ENCODE peak calls at places on chromosomes 7 and 10, in seven cellular contexts. N is fibroblast of lung, Y is hepatocyte, I is neuronal stem cell, U is K562, F is IMR-90, Z is HCT116. T is an unnamed sample.

GRCh38 chr10:110815354-110816004 is 56.2 kb upstream of the PDCD4 start:
- DNase-seq in U (no peak), F (no peak), I (no peak), Z (no peak), N (no peak), Y (no peak), T (no peak)

GRCh38 chr10:3173173-3173878 is 744 bp upstream of the PITRM1 start:
- DNase-seq in F (no peak), Y (no peak), Z (peak), U (peak), I (no peak), N (no peak), T (peak)

GRCh38 chr7:24652551-24652950 is 79.3 kb downstream of the PALS2 start:
- DNase-seq in F (no peak), Y (no peak), I (no peak), Z (no peak), U (no peak), N (no peak), T (no peak)

GRCh38 chr7:73810991-73811360 is 19.8 kb upstream of the CLDN4 start:
- DNase-seq in Z (no peak), N (no peak), I (no peak), U (no peak), F (no peak), Y (no peak), T (no peak)

GRCh38 chr7:66522518-66522917 is 106.2 kb upstream of the KCTD7 start:
- DNase-seq in F (no peak), N (no peak), Y (no peak), Z (no peak), I (no peak), U (no peak), T (peak)

GRCh38 chr7:3722396-3722846 is 421.4 kb downstream of the SDK1 start:
- DNase-seq in N (peak), F (peak), I (peak), Y (peak), U (peak), Z (peak), T (peak)

GRCh38 chr7:117639966-117640365 is 160.1 kb downstream of the CFTR start:
- DNase-seq in F (no peak), U (no peak), I (no peak), Z (no peak), Y (no peak), N (no peak), T (no peak)

GRCh38 chr10:7704360-7704759 is 1.2 kb downstream of the ITIH2 start:
- DNase-seq in U (no peak), F (no peak), I (no peak), Y (no peak), Z (no peak), N (no peak), T (no peak)

GRCh38 chr10:133343557-133343956 is 3.6 kb upstream of the PRAP1 start:
- DNase-seq in F (no peak), N (no peak), Y (no peak), U (no peak), I (no peak), Z (no peak), T (no peak)

GRCh38 chr10:128875955-128876354 is 591.1 kb upstream of the MGMT start:
- DNase-seq in F (no peak), U (no peak), Y (peak), Z (no peak), I (no peak), N (no peak), T (no peak)

GRCh38 chr10:91589015-91589655 is 43.7 kb downstream of the PPP1R3C start:
- DNase-seq in N (peak), U (no peak), Z (no peak), Y (no peak), F (peak), I (no peak), T (no peak)

GRCh38 chr10:23448802-23449570 is 10.1 kb downstream of the OTUD1 start:
- DNase-seq in F (peak), I (no peak), U (no peak), Z (no peak), N (no peak), Y (no peak), T (peak)

GRCh38 chr7:54546081-54546985 is 4.2 kb downstream of the VSTM2A start:
- DNase-seq in F (no peak), Y (peak), Z (no peak), U (peak), N (no peak), I (peak), T (no peak)

GRCh38 chr10:42933454-42934340 is 143.2 kb upstream of the RET start:
- DNase-seq in I (no peak), U (no peak), Z (no peak), F (peak), N (peak), Y (peak), T (no peak)

GRCh38 chr10:1217237-1217587 is 161.0 kb downstream of the WDR37 start:
- DNase-seq in F (no peak), Y (no peak), Z (no peak), N (no peak), U (no peak), I (no peak), T (no peak)

GRCh38 chr10:89792187-89792586 is 90.8 kb downstream of the KIF20B start:
- DNase-seq in Y (no peak), F (peak), Z (no peak), N (no peak), I (no peak), U (no peak), T (no peak)

GRCh38 chr10:102419561-102420442 is 834 bp upstream of the FBXL15 start:
- DNase-seq in F (no peak), N (no peak), U (peak), Y (peak), I (peak), Z (no peak), T (peak)

GRCh38 chr10:4807803-4808507 is 18.1 kb upstream of the AKR1E2 start:
- DNase-seq in F (peak), I (no peak), N (peak), Z (no peak), Y (no peak), U (no peak), T (no peak)

GRCh38 chr7:69599879-69600764 is 1.8 kb downstream of the AUTS2 start:
- DNase-seq in I (peak), F (no peak), N (peak), U (no peak), Y (peak), Z (no peak), T (peak)

GRCh38 chr10:119333146-119333792 is 125.9 kb downstream of the GRK5 start:
- DNase-seq in Z (no peak), F (peak), N (peak), I (no peak), Y (no peak), U (no peak), T (peak)

GRCh38 chr7:99016196-99016595 is 127.7 kb downstream of the SMURF1 start:
- DNase-seq in I (no peak), Y (no peak), U (no peak), Z (no peak), F (no peak), N (no peak), T (no peak)

GRCh38 chr7:2017914-2018785 is 214.6 kb downstream of the MAD1L1 start:
- DNase-seq in U (peak), N (no peak), Z (no peak), I (no peak), Y (no peak), F (no peak), T (no peak)

GRCh38 chr7:84136336-84136735 is 58.3 kb downstream of the SEMA3A start:
- DNase-seq in Z (no peak), N (no peak), I (no peak), Y (no peak), U (no peak), F (no peak), T (no peak)

GRCh38 chr7:97457054-97457453 is 274.8 kb upstream of the TAC1 start:
- DNase-seq in N (no peak), U (no peak), I (no peak), F (no peak), Y (no peak), Z (no peak), T (no peak)

GRCh38 chr7:120189623-120190022 is 83.4 kb upstream of the KCND2 start:
- DNase-seq in Z (no peak), F (no peak), I (no peak), N (no peak), U (no peak), Y (no peak), T (no peak)

GRCh38 chr10:71396714-71397339 is at the start of gene CDH23:
- DNase-seq in F (no peak), Y (peak), I (peak), Z (no peak), U (peak), N (peak), T (no peak)

GRCh38 chr10:86055928-86056327 is 310.7 kb downstream of the GRID1 start:
- DNase-seq in Z (no peak), N (no peak), I (no peak), Y (no peak), U (no peak), F (no peak), T (no peak)

GRCh38 chr10:122140477-122140902 is 130.6 kb upstream of the BTBD16 start:
- DNase-seq in U (no peak), I (no peak), N (peak), F (peak), Z (no peak), Y (no peak), T (no peak)
- H3K27ac ChIP-seq in U (no peak), I (no peak), N (peak), F (peak), Z (peak), Y (no peak), T (no peak)

DNA sequence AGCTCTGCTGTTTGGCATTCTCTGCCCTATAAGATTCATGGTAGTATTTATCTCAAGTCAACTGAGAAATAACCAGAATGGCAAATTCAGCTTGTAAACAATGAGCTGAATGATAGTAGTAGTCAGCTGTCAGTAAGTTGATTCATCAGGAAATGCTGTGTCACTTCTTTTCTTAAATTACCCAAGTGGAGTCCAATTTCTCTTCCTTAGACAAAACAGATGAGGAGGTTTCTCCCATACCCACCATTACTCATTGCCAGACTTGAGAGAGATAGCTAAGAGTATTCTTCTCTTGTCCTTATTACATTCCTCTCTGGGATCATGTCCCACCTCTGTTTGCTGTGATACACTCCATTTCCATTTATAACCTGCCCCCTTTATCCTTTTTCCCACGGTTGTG is 159.8 kb upstream of the STEAP1 start:
- DNase-seq in I (no peak), Y (no peak), N (no peak), F (no peak), Z (no peak), U (no peak), T (no peak)
- H2AFZ ChIP-seq in I (no peak), Y (no peak), N (no peak), F (no peak), Z (no peak), U (no peak), T (no peak)

GRCh38 chr7:44549457-44549856 is 8.3 kb upstream of the NPC1L1 start:
- DNase-seq in Y (no peak), F (no peak), I (no peak), U (no peak), Z (no peak), N (no peak), T (no peak)

GRCh38 chr7:44548893-44549292 is 7.8 kb upstream of the NPC1L1 start:
- DNase-seq in I (no peak), Z (no peak), F (no peak), U (no peak), N (no peak), Y (no peak), T (no peak)

GRCh38 chr7:44541876-44542610 is 913 bp upstream of the NPC1L1 start:
- DNase-seq in N (no peak), Y (no peak), U (no peak), I (no peak), Z (no peak), F (no peak), T (no peak)

GRCh38 chr7:44547536-44548221 is 6.5 kb upstream of the NPC1L1 start:
- DNase-seq in I (no peak), Y (no peak), U (no peak), N (peak), F (no peak), Z (no peak), T (peak)
- H3K27ac ChIP-seq in I (no peak), Y (no peak), U (no peak), N (no peak), F (no peak), Z (no peak), T (no peak)

DNA sequence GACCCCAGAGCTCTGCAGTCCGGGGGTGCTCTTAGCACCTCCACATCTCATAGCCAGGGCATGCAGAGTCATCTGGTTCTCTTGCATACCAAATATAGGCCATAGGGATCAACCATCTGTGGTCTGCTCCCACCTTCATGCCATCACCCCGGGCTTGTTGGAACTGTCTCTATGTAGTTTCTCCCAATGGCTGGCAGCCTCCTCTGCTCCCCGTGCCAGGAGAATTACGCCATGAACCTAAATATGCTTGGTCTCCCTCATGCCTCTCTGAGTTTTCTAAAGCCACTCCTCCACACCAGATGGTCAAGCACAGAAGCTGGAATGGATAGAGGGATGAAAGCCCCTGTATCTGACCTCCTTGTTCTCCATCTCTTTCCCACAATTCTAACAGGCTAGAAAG is 302.6 kb upstream of the MYO3A start:
- DNase-seq in I (no peak), F (no peak), Z (no peak), U (no peak), N (no peak), Y (no peak), T (no peak)
- H2AFZ ChIP-seq in I (no peak), F (no peak), Z (no peak), U (no peak), N (no peak), Y (no peak), T (no peak)

GRCh38 chr10:112335104-112335840 is 38.6 kb upstream of the ACSL5 start:
- DNase-seq in F (peak), I (no peak), Z (no peak), Y (no peak), N (peak), U (no peak), T (no peak)

GRCh38 chr10:112338957-112339356 is 35.0 kb upstream of the ACSL5 start:
- DNase-seq in Y (no peak), F (no peak), Z (no peak), N (no peak), U (no peak), I (no peak), T (no peak)

GRCh38 chr10:112333452-112333851 is 40.5 kb upstream of the ACSL5 start:
- DNase-seq in F (no peak), I (no peak), Z (no peak), U (no peak), Y (peak), N (no peak), T (no peak)

GRCh38 chr10:112336556-112337201 is 37.2 kb upstream of the ACSL5 start:
- DNase-seq in U (no peak), F (no peak), I (no peak), Y (no peak), Z (no peak), N (no peak), T (no peak)

DNA sequence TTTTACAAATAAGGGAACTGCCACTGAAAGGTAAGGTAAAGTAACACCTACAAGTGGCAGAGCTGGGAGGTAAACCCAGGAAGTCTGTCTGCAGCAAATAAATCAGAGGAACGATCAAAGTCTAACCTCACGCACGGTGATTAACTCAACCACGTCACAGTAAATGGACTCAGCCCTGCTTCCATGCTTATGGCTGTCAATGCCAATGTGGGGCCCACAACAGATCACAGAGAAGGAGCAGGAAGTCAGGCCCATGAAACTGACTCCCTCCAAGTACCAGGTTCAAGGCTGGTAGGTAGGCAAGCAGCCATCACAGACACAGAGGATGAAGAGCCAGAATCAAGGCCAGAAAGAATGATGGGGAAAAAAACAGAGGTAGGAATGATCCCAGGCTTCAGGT is 38.0 kb upstream of the ACSL5 start:
- DNase-seq in F (no peak), N (no peak), Z (no peak), I (no peak), Y (peak), U (no peak), T (no peak)
- H3K27ac ChIP-seq in F (no peak), N (no peak), Z (peak), I (no peak), Y (peak), U (no peak), T (no peak)

DNA sequence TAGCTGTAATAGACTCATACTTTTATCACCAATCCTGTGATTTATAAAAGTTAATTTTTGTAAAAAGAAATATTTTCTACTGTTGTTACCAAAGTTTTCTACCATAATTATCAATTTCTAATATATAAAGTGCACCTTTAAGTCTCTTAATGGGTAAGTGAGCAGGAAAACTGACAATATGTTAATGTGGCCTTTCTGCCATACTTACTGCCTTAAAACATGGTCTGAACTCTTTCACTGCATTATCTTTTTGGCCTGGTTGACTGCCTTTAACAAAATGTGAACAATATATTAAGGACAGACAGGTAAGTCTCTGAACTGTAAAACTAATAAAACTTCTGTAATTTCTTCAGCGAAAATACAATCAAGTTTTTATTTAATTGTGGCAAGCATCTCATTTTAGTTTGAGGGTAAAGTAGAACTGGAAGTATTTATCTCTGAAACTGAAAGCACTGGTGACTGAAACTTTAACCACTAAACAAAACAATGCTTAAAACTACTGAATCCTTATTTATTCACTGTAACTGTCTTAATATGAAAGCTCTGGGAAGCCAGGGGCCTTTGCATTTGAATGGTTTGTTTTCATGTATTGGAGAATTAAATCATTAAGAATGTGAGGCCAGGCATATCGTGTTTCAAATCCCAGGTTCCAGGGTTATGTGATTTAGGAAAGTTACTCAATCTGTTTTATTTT is 948.8 kb upstream of the POT1 start:
- DNase-seq in N (no peak), Y (no peak), I (no peak), Z (no peak), U (no peak), F (no peak), T (no peak)
- H2AFZ ChIP-seq in N (no peak), Y (no peak), I (no peak), Z (no peak), U (no peak), F (no peak), T (no peak)

GRCh38 chr7:75847707-75848106 is 31.1 kb upstream of the RHBDD2 start:
- DNase-seq in Y (no peak), I (no peak), N (no peak), F (no peak), Z (no peak), U (no peak), T (no peak)

GRCh38 chr7:75844158-75844557 is 30.6 kb upstream of the CCL24 start:
- DNase-seq in Z (no peak), Y (no peak), I (no peak), N (no peak), U (no peak), F (no peak), T (no peak)

GRCh38 chr7:75840029-75840428 is 26.4 kb upstream of the CCL24 start:
- DNase-seq in Z (no peak), N (no peak), U (no peak), I (no peak), Y (no peak), F (no peak), T (no peak)

GRCh38 chr7:75843470-75844116 is 30.0 kb upstream of the CCL24 start:
- DNase-seq in N (no peak), F (no peak), I (no peak), Y (no peak), Z (no peak), U (no peak), T (no peak)

DNA sequence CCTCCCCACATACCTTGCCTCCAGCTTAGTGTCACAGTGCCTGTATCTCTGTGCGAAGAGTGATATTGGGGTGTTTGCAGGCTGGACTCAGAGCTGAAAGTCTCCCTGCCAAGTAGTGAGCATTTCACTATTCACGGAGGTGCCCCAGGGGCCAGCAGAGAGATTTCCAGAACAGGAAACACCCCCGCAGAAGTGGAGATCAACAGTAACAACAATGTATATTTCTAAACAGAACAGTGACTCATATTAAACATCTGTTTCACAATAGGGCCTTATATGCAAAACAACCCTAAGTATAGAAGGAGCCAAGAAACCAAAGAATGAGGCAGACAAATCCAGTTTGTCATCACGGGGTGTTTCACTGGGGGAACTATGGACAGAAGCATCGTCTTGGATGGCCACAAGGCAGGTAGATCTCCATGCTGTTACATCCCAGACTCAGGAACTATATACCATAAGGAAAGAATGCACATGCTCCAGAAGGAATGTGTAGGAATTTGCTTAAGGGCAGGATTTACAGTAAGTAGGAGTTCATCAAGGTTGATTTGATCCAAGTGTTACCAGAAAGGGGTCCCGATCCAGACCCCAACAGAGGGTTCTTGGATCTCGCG is 29.3 kb upstream of the CCL24 start:
- DNase-seq in Y (peak), I (no peak), U (peak), N (peak), Z (no peak), F (peak), T (peak)
- H3K27ac ChIP-seq in Y (peak), I (no peak), U (peak), N (peak), Z (no peak), F (peak), T (no peak)

T was measured in OCI-LY7.